ENCODE peak calls at places on chromosomes 3 and 15, in six cellular contexts. Y is cardiac muscle cell, U is ecto neural progenitor cell, Q is H54, I is astrocyte of the hippocampus, C is HT1080. A is an unnamed sample.

GRCh38 chr15:81195339-81195864 is 1.3 kb upstream of the IL16 start:
- DNase-seq in Y (no peak), U (no peak), Q (no peak), I (no peak), C (no peak), A (no peak)

GRCh38 chr3:123026551-123027291 is 842 bp downstream of the SEMA5B start:
- DNase-seq in Y (no peak), U (peak), Q (no peak), I (peak), C (no peak), A (no peak)

GRCh38 chr3:170757038-170757437 is 113.0 kb downstream of the RPL22L1 start:
- DNase-seq in Y (no peak), U (no peak), Q (no peak), I (no peak), C (no peak), A (no peak)

GRCh38 chr3:142595141-142595540 is 1.1 kb upstream of the PLS1 start:
- DNase-seq in Y (no peak), U (no peak), Q (no peak), I (no peak), C (no peak), A (no peak)

GRCh38 chr3:100042577-100042981 is 71.7 kb downstream of the FILIP1L start:
- DNase-seq in Y (peak), U (no peak), Q (no peak), I (peak), C (no peak), A (peak)

GRCh38 chr3:123445702-123446101 is 3.2 kb downstream of the ADCY5 start:
- DNase-seq in Y (no peak), U (no peak), Q (no peak), I (no peak), C (no peak), A (no peak)

GRCh38 chr3:65582012-65582717 is 456.6 kb downstream of the MAGI1 start:
- DNase-seq in Y (no peak), U (no peak), Q (no peak), I (no peak), C (no peak), A (no peak)

GRCh38 chr15:40328176-40328575 is 4.7 kb downstream of the INAFM2 start:
- DNase-seq in Y (peak), U (no peak), Q (no peak), I (peak), C (no peak), A (no peak)

GRCh38 chr3:53232641-53233377 is 23.0 kb downstream of the TKT start:
- DNase-seq in Y (no peak), U (no peak), Q (no peak), I (no peak), C (no peak), A (no peak)

GRCh38 chr15:65374831-65375401 is 2.9 kb downstream of the IGDCC3 start:
- DNase-seq in Y (no peak), U (peak), Q (no peak), I (peak), C (no peak), A (no peak)

A was measured in stromal cell of bone marrow.